ENCODE peak calls at places on chromosomes 12 and 14, in ten cellular contexts. G is fibroblast of villous mesenchyme; P is psoas muscle; B is stimulated activated CD8-positive, alpha-beta memory T cell treated with anti-CD3 and anti-CD28 coated beads, Interleukin-15, amount 100 ng/mL, for 48 hours; X is A673; Y is activated T-cell treated with anti-CD3 and anti-CD28 coated beads for 24 hours; F is lung microvascular endothelial cell; H is HFFc6; A is GM12865; Z is SW480. J is an unnamed sample.

GRCh38 chr12:97408363-97408762 is 54.2 kb upstream of the RMST start:
- DNase-seq in G (no peak), P (no peak), B (no peak), X (no peak), Y (no peak), F (no peak), H (no peak), A (no peak), Z (no peak), J (no peak)

GRCh38 chr14:75877292-75877691 is 104.5 kb downstream of the TGFB3 start:
- DNase-seq in G (peak), P (no peak), B (no peak), X (no peak), Y (no peak), F (peak), H (peak), A (no peak), Z (no peak), J (no peak)

GRCh38 chr14:103739793-103740501 is 24.3 kb downstream of the ZFYVE21 start:
- DNase-seq in G (no peak), P (peak), B (no peak), X (no peak), Y (no peak), F (no peak), H (no peak), A (no peak), Z (no peak), J (peak)

GRCh38 chr14:81062816-81063215 is 107.4 kb downstream of the TSHR start:
- DNase-seq in G (no peak), P (no peak), B (no peak), X (peak), Y (no peak), F (no peak), H (no peak), A (peak), Z (peak), J (no peak)

GRCh38 chr12:131766382-131767107 is 55.7 kb downstream of the SFSWAP start:
- DNase-seq in G (no peak), P (no peak), B (no peak), X (no peak), Y (no peak), F (no peak), H (no peak), A (peak), Z (no peak), J (no peak)

GRCh38 chr12:27732281-27732680 is 21.6 kb downstream of the MRPS35 start:
- DNase-seq in G (no peak), P (no peak), B (no peak), X (no peak), Y (no peak), F (peak), H (no peak), A (peak), Z (peak), J (no peak)

GRCh38 chr14:54686219-54686870 is 119.4 kb downstream of the SAMD4A start:
- DNase-seq in G (peak), P (peak), B (no peak), X (no peak), Y (no peak), F (peak), H (peak), A (peak), Z (no peak), J (peak)

GRCh38 chr12:89878327-89878726 is 169.7 kb upstream of the ATP2B1 start:
- DNase-seq in G (no peak), P (no peak), B (no peak), X (no peak), Y (no peak), F (no peak), H (no peak), A (no peak), Z (no peak), J (no peak)

GRCh38 chr12:52800259-52800917 is 4.5 kb upstream of the KRT3 start:
- DNase-seq in G (no peak), P (no peak), B (no peak), X (no peak), Y (no peak), F (no peak), H (no peak), A (no peak), Z (no peak), J (no peak)

GRCh38 chr12:28191690-28192089 is 1.4 kb downstream of the CCDC91 start:
- DNase-seq in G (no peak), P (no peak), B (no peak), X (no peak), Y (no peak), F (peak), H (no peak), A (peak), Z (peak), J (no peak)

GRCh38 chr12:78473561-78473960 is 391.0 kb upstream of the SYT1 start:
- DNase-seq in G (no peak), P (no peak), B (no peak), X (no peak), Y (no peak), F (no peak), H (no peak), A (no peak), Z (no peak), J (no peak)

GRCh38 chr12:67650127-67650495 is 1.6 kb downstream of the DYRK2 start:
- DNase-seq in G (peak), P (peak), B (no peak), X (peak), Y (peak), F (no peak), H (no peak), A (no peak), Z (peak), J (peak)

GRCh38 chr14:71122866-71123565 is 215.8 kb downstream of the PCNX1 start:
- DNase-seq in G (no peak), P (no peak), B (no peak), X (no peak), Y (no peak), F (no peak), H (no peak), A (no peak), Z (no peak), J (no peak)

GRCh38 chr14:91140672-91141071 is 26.8 kb downstream of the DGLUCY start:
- DNase-seq in G (no peak), P (no peak), B (no peak), X (peak), Y (no peak), F (peak), H (no peak), A (peak), Z (peak), J (no peak)

GRCh38 chr12:125249932-125250331 is 184.7 kb downstream of the AACS start:
- DNase-seq in G (no peak), P (no peak), B (no peak), X (no peak), Y (no peak), F (no peak), H (no peak), A (no peak), Z (no peak), J (no peak)

J was measured in tibial artery.